ENCODE peak calls at places on chromosome 9, in four cellular contexts. Q is cardiac muscle cell, P is fibroblast of pulmonary artery, B is amygdala. F is an unnamed sample.

GRCh38 chr9:114159562-114160145 is 4.3 kb downstream of the COL27A1 start:
- DNase-seq in Q (no peak), P (no peak), B (no peak), F (no peak)

GRCh38 chr9:95409650-95410426 is 92.3 kb upstream of the FANCC start:
- DNase-seq in Q (peak; percentile 92), P (peak; percentile 88), B (no peak), F (no peak)

GRCh38 chr9:114166606-114167572 is 11.6 kb downstream of the COL27A1 start:
- DNase-seq in Q (peak; percentile 39), P (no peak), B (no peak), F (no peak)

GRCh38 chr9:80320480-80320879 is 748.7 kb downstream of the TLE4 start:
- DNase-seq in Q (peak; percentile 3), P (peak; percentile 0), B (no peak), F (peak; percentile 79)

GRCh38 chr9:88258012-88258411 is 119.7 kb upstream of the SPATA31C2 start:
- DNase-seq in Q (peak; percentile 79), P (peak; percentile 73), B (no peak), F (peak; percentile 77)

GRCh38 chr9:98995059-98995665 is 51.5 kb downstream of the COL15A1 start:
- DNase-seq in Q (peak; percentile 81), P (peak; percentile 45), B (no peak), F (peak; percentile 53)

GRCh38 chr9:89805726-89806125 is 200.9 kb downstream of the GADD45G start:
- DNase-seq in Q (no peak), P (no peak), B (no peak), F (peak; percentile 88)

GRCh38 chr9:14033067-14033466 is 280.9 kb downstream of the NFIB start:
- DNase-seq in Q (no peak), P (no peak), B (no peak), F (no peak)

GRCh38 chr9:116318463-116319271 is 165.1 kb downstream of the PAPPA start:
- DNase-seq in Q (peak; percentile 86), P (peak; percentile 85), B (peak; percentile 17), F (peak; percentile 31)

GRCh38 chr9:137390553-137391410 is 32.2 kb downstream of the EXD3 start:
- DNase-seq in Q (no peak), P (no peak), B (no peak), F (peak; percentile 31)

GRCh38 chr9:33250458-33250995 is 10.6 kb downstream of the SPINK4 start:
- DNase-seq in Q (peak; percentile 44), P (peak; percentile 49), B (no peak), F (peak; percentile 47)

GRCh38 chr9:132142883-132143282 is 19.0 kb upstream of the NTNG2 start:
- DNase-seq in Q (no peak), P (no peak), B (no peak), F (no peak)

GRCh38 chr9:98728500-98728899 is 19.8 kb upstream of the GABBR2 start:
- DNase-seq in Q (no peak), P (no peak), B (no peak), F (no peak)

GRCh38 chr9:131879531-131880290 is 139.8 kb upstream of the RAPGEF1 start:
- DNase-seq in Q (no peak), P (no peak), B (no peak), F (no peak)

GRCh38 chr9:106892632-106893031 is 29.7 kb downstream of the ZNF462 start:
- DNase-seq in Q (peak; percentile 95), P (peak; percentile 96), B (no peak), F (peak; percentile 96)

GRCh38 chr9:77177894-77178794 is 810 bp downstream of the VPS13A start:
- DNase-seq in Q (peak; percentile 38), P (peak; percentile 26), B (no peak), F (peak; percentile 51)

GRCh38 chr9:133609311-133610098 is at the start of gene FAM163B:
- DNase-seq in Q (peak; percentile 69), P (peak; percentile 54), B (peak; percentile 30), F (no peak)

GRCh38 chr9:116042321-116042720 is 111.3 kb upstream of the PAPPA start:
- DNase-seq in Q (peak; percentile 46), P (peak; percentile 28), B (no peak), F (no peak)

GRCh38 chr9:121399883-121400607 is 30.0 kb upstream of the STOM start:
- DNase-seq in Q (peak; percentile 86), P (peak; percentile 92), B (no peak), F (peak; percentile 84)

GRCh38 chr9:22446950-22447606 is 454 bp downstream of the DMRTA1 start:
- DNase-seq in Q (peak; percentile 29), P (peak; percentile 33), B (peak; percentile 12), F (peak; percentile 82)

GRCh38 chr9:14400658-14400995 is 86.7 kb upstream of the NFIB start:
- DNase-seq in Q (peak; percentile 96), P (peak; percentile 98), B (peak; percentile 59), F (peak; percentile 78)

GRCh38 chr9:136297016-136297691 is 6.7 kb downstream of the CCDC187 start:
- DNase-seq in Q (no peak), P (no peak), B (no peak), F (peak; percentile 27)

GRCh38 chr9:100602302-100602930 is 24.5 kb downstream of the CAVIN4 start:
- DNase-seq in Q (peak; percentile 65), P (peak; percentile 70), B (peak; percentile 24), F (peak; percentile 78)

GRCh38 chr9:97628668-97629067 is 4.5 kb downstream of the TSTD2 start:
- DNase-seq in Q (no peak), P (no peak), B (no peak), F (peak; percentile 43)

GRCh38 chr9:272251-273213 is 57.9 kb downstream of the DOCK8 start:
- DNase-seq in Q (no peak), P (no peak), B (no peak), F (no peak)

F was measured in myocyte.